ENCODE peak calls at places on chromosomes 12 and 14, in nine cellular contexts. P is pancreas; N is PC-3; Z is HCT116; T is CD8-positive, alpha-beta memory T cell; U is GM23338; E is cardiac muscle cell; C is mesendoderm; V is transverse colon. M is an unnamed sample. For H3K4me1, the result is how much of the 10 kb centered on the place peaks cover.

GRCh38 chr12:124764870-124765570 is 98.6 kb downstream of the SCARB1 start:
- DNase-seq in T (no peak), N (no peak), P (no peak), U (no peak), Z (no peak), C (no peak), E (peak), V (no peak), M (no peak)

GRCh38 chr12:75568801-75569200 is 57.4 kb upstream of the KRR1 start:
- DNase-seq in V (no peak), E (no peak), Z (no peak), N (no peak), T (no peak), C (no peak), P (no peak), U (no peak), M (no peak)

GRCh38 chr12:107474639-107475539 is 210.7 kb upstream of the PWP1 start:
- DNase-seq in C (no peak), U (no peak), Z (no peak), N (no peak), P (no peak), V (no peak), T (no peak), E (no peak), M (no peak)

GRCh38 chr12:14768823-14769405 is 34.4 kb downstream of the WBP11 start:
- DNase-seq in E (peak), V (peak), Z (no peak), U (peak), P (peak), T (no peak), N (peak), C (peak), M (no peak)

GRCh38 chr12:49046129-49046895 is 14.3 kb downstream of the KMT2D start:
- DNase-seq in T (no peak), C (no peak), V (no peak), U (no peak), E (no peak), N (no peak), P (no peak), Z (no peak), M (no peak)

GRCh38 chr14:82447586-82447985 is 913.9 kb upstream of the SEL1L start:
- DNase-seq in U (peak), N (no peak), P (no peak), E (no peak), V (no peak), T (no peak), C (peak), Z (no peak), M (no peak)

GRCh38 chr12:102543494-102543893 is 63.1 kb upstream of the IGF1 start:
- DNase-seq in T (no peak), V (no peak), P (no peak), C (peak), Z (no peak), N (no peak), U (peak), E (no peak), M (no peak)

GRCh38 chr12:117052386-117053049 is 46.7 kb downstream of the TESC start:
- DNase-seq in Z (no peak), V (no peak), P (no peak), T (no peak), E (no peak), N (no peak), U (peak), C (no peak), M (peak)

GRCh38 chr12:6352198-6353173 is 10.6 kb upstream of the TNFRSF1A start:
- DNase-seq in P (no peak), N (no peak), U (no peak), Z (no peak), E (no peak), V (no peak), T (no peak), C (no peak), M (no peak)

GRCh38 chr12:701896-702539 is 38.8 kb upstream of the NINJ2 start:
- DNase-seq in V (no peak), U (no peak), P (no peak), N (no peak), E (peak), T (no peak), Z (no peak), C (no peak), M (no peak)

GRCh38 chr14:99982449-99983250 is 82.6 kb upstream of the EVL start:
- DNase-seq in E (peak), V (peak), T (peak), N (peak), C (peak), P (no peak), U (peak), Z (peak), M (peak)

GRCh38 chr12:15278816-15279658 is 43.3 kb upstream of the PTPRO start:
- DNase-seq in N (peak), Z (no peak), U (no peak), T (no peak), E (peak), C (no peak), P (peak), V (peak), M (no peak)

GRCh38 chr12:14874882-14875281 is 10.8 kb downstream of the MGP start:
- DNase-seq in C (no peak), N (peak), Z (no peak), U (no peak), E (no peak), V (no peak), P (no peak), T (no peak), M (no peak)

GRCh38 chr12:42507589-42507988 is 82.0 kb downstream of the PRICKLE1 start:
- DNase-seq in C (no peak), E (no peak), Z (no peak), P (no peak), N (no peak), T (no peak), U (no peak), V (no peak), M (no peak)

GRCh38 chr14:52960627-52961026 is 9.8 kb upstream of the FERMT2 start:
- DNase-seq in E (no peak), Z (no peak), T (no peak), U (no peak), N (peak), P (no peak), V (no peak), C (no peak), M (no peak)

GRCh38 chr12:54058189-54058917 is 4.7 kb downstream of the HOXC4 start:
- DNase-seq in V (no peak), U (no peak), C (no peak), P (no peak), E (no peak), Z (no peak), T (no peak), N (no peak), M (no peak)

GRCh38 chr12:89416049-89416792 is 63.9 kb upstream of the DUSP6 start:
- DNase-seq in E (no peak), P (no peak), T (no peak), Z (no peak), V (no peak), N (no peak), U (no peak), C (no peak), M (no peak)

GRCh38 chr12:91926810-91927209 is 218.8 kb downstream of the BTG1 start:
- DNase-seq in V (no peak), U (no peak), E (peak), N (peak), T (no peak), C (peak), Z (no peak), P (no peak), M (no peak)

GRCh38 chr14:32015166-32015565 is 61.9 kb upstream of the ARHGAP5 start:
- DNase-seq in U (no peak), N (no peak), E (no peak), Z (no peak), C (no peak), P (no peak), T (no peak), V (no peak), M (no peak)

GRCh38 chr12:132761032-132761910 is at the start of gene ANKLE2:
- DNase-seq in Z (no peak), E (peak), C (peak), N (peak), V (peak), U (peak), P (peak), T (peak), M (no peak)

GRCh38 chr14:103708750-103709187 is 6.5 kb downstream of the XRCC3 start:
- DNase-seq in C (no peak), T (no peak), U (no peak), E (no peak), Z (no peak), N (no peak), V (no peak), P (peak), M (no peak)
- H3K4me3 ChIP-seq in C (no peak), T (no peak), U (no peak), E (no peak), Z (no peak), N (no peak), V (no peak), P (no peak), M (no peak)

DNA sequence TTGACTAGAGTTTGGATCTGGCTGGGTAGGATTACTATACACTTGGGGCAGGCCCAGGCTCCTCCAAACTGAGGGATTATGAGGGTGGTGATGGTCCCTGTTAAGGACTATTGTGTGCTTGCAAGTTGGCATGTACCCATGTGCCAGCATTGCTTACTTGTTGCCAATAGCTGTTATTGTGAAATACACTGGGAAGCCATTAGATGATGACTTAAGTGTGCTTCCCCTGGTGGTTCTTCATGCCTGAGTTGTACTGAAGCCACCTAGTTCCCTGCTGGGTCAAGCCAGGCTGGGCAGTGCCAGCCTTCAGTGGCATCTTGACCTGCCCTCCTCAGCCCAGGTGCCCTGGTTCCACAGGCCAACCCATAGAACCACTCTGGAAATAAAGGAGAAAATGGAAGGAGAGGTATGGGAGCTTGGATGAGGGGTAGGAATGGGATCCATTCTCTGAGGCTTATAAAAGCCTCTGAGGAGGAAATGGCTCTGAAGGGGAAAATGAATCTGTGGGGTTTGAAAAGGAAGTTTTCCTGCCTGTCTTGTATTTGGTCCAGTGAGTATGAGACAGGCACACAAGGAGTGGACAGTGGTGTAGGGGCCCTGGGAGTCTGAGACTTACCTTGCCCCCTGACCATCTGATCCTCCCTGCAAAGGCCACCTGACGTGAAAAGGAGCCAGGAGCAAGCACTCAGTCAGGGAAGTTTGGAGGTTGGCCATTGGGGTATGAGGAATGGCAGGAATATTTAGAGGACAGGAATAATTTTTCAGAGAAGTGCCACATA is 724 bp downstream of the LTB4R start:
- DNase-seq in Z (no peak), P (no peak), E (peak), C (no peak), N (no peak), U (no peak), T (no peak), V (no peak), M (no peak)
- H3K4me1 ChIP-seq in Z (under half), P (under half), E (under half), C (under half), N (under half), U (under half), T (half or more), V (half or more), M (under half)

GRCh38 chr14:64878775-64879634 is 702 bp downstream of the SPTB start:
- DNase-seq in P (peak), N (no peak), Z (no peak), U (peak), C (peak), T (no peak), E (no peak), V (peak), M (no peak)
- H3K4me3 ChIP-seq in P (peak), N (peak), Z (peak), U (peak), C (no peak), T (no peak), E (peak), V (peak), M (peak)

GRCh38 chr14:96511667-96512066 is 9.5 kb downstream of the PAPOLA start:
- DNase-seq in U (no peak), N (no peak), Z (no peak), P (no peak), E (no peak), T (no peak), C (no peak), V (no peak), M (no peak)
- H3K4me1 ChIP-seq in U (half or more), N (under half), Z (under half), P (half or more), E (under half), T (half or more), C (under half), V (half or more), M (under half)

DNA sequence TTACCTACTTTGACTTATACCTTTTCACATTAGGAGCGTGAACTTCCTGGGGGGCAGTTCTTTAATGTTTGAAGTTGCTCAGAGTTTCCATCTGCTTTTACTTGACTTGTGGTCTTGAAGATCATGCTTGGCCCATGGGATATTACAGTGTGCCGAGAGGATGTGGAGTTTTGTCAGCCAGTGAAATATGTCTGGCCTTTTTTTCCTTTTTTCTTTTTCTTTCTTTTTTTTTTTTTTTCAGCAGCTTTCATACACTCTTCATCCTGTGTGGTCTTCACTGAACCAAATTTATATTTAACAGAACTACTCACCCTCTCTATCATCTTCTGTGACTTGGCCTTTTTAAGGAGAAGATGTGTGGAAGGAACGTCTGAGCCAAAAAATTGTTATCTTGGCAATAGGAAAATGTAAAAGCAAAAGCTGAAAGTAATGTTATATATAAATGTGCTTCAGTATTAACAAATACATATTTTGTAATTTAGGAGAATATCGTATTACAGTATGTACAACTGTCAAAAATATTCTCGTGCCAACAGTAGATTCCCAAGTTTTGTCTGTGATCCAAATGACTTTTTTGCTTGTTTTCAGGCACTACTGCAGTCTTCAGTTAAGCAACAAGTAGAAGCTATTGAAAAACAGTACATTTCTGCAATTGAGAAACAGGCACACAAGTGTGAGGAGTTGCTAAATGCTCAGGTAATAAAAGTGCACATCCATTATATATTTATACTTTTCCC is 200.6 kb downstream of the CCDC91 start:
- DNase-seq in V (no peak), P (no peak), E (peak), Z (no peak), U (no peak), T (no peak), C (no peak), N (no peak), M (no peak)
- H3K4me3 ChIP-seq in V (no peak), P (no peak), E (no peak), Z (no peak), U (no peak), T (no peak), C (no peak), N (no peak), M (no peak)